ENCODE peak calls at places on chromosomes 13 and 19, in ten cellular contexts. One of them, this sample, is unnamed.

GRCh38 chr13:98273067-98273823 is 96.2 kb upstream of the RNF113B start:
- DNase-seq in transverse colon: no peak
- DNase-seq in A673: no peak
- DNase-seq in choroid plexus epithelial cell: no peak
- DNase-seq in AG10803: no peak
- DNase-seq in dorsolateral prefrontal cortex: no peak
- DNase-seq in ascending aorta: no peak
- DNase-seq in thoracic aorta: no peak
- DNase-seq in GM12865: no peak
- DNase-seq in A549: no peak
- DNase-seq in this sample: no peak

GRCh38 chr19:49347191-49347590 is 12.0 kb downstream of the CD37 start:
- DNase-seq in AG10803: no peak
- DNase-seq in thoracic aorta: no peak
- DNase-seq in transverse colon: no peak
- DNase-seq in GM12865: no peak
- DNase-seq in dorsolateral prefrontal cortex: no peak
- DNase-seq in ascending aorta: no peak
- DNase-seq in A549: no peak
- DNase-seq in choroid plexus epithelial cell: no peak
- DNase-seq in A673: no peak
- DNase-seq in this sample: no peak

GRCh38 chr19:44788971-44789370 is 11.3 kb downstream of the CBLC start:
- DNase-seq in A673: no peak
- DNase-seq in A549: no peak
- DNase-seq in choroid plexus epithelial cell: no peak
- DNase-seq in thoracic aorta: no peak
- DNase-seq in ascending aorta: no peak
- DNase-seq in dorsolateral prefrontal cortex: no peak
- DNase-seq in GM12865: no peak
- DNase-seq in transverse colon: no peak
- DNase-seq in AG10803: no peak
- DNase-seq in this sample: no peak

GRCh38 chr19:41994521-41994971 is 516 bp upstream of the ATP1A3 start:
- DNase-seq in AG10803: no peak
- DNase-seq in ascending aorta: no peak
- DNase-seq in choroid plexus epithelial cell: no peak
- DNase-seq in GM12865: no peak
- DNase-seq in A673: peak; percentile 32
- DNase-seq in transverse colon: no peak
- DNase-seq in thoracic aorta: no peak
- DNase-seq in dorsolateral prefrontal cortex: no peak
- DNase-seq in A549: no peak
- DNase-seq in this sample: no peak

GRCh38 chr19:12411893-12412292 is 10.8 kb upstream of the ZNF799 start:
- DNase-seq in GM12865: no peak
- DNase-seq in choroid plexus epithelial cell: no peak
- DNase-seq in A549: no peak
- DNase-seq in ascending aorta: no peak
- DNase-seq in transverse colon: no peak
- DNase-seq in A673: no peak
- DNase-seq in AG10803: no peak
- DNase-seq in dorsolateral prefrontal cortex: no peak
- DNase-seq in thoracic aorta: no peak
- DNase-seq in this sample: no peak

GRCh38 chr19:47067215-47067847 is 18.9 kb upstream of the TMEM160 start:
- DNase-seq in choroid plexus epithelial cell: no peak
- DNase-seq in A673: no peak
- DNase-seq in transverse colon: no peak
- DNase-seq in AG10803: no peak
- DNase-seq in A549: no peak
- DNase-seq in ascending aorta: no peak
- DNase-seq in GM12865: no peak
- DNase-seq in thoracic aorta: no peak
- DNase-seq in dorsolateral prefrontal cortex: no peak
- DNase-seq in this sample: no peak

GRCh38 chr19:41156207-41156606 is 36.8 kb upstream of the CYP2S1 start:
- DNase-seq in A673: no peak
- DNase-seq in ascending aorta: no peak
- DNase-seq in A549: no peak
- DNase-seq in thoracic aorta: no peak
- DNase-seq in dorsolateral prefrontal cortex: no peak
- DNase-seq in GM12865: no peak
- DNase-seq in AG10803: no peak
- DNase-seq in transverse colon: no peak
- DNase-seq in choroid plexus epithelial cell: no peak
- DNase-seq in this sample: peak; percentile 23

GRCh38 chr13:75153834-75154233 is 328.1 kb downstream of the TBC1D4 start:
- DNase-seq in transverse colon: no peak
- DNase-seq in AG10803: peak; percentile 83
- DNase-seq in A673: no peak
- DNase-seq in thoracic aorta: no peak
- DNase-seq in GM12865: no peak
- DNase-seq in choroid plexus epithelial cell: peak; percentile 69
- DNase-seq in ascending aorta: no peak
- DNase-seq in A549: no peak
- DNase-seq in dorsolateral prefrontal cortex: no peak
- DNase-seq in this sample: no peak

GRCh38 chr19:18262917-18263316 is 11.3 kb downstream of the IQCN start:
- DNase-seq in AG10803: no peak
- DNase-seq in A549: no peak
- DNase-seq in ascending aorta: no peak
- DNase-seq in dorsolateral prefrontal cortex: no peak
- DNase-seq in choroid plexus epithelial cell: peak; percentile 44
- DNase-seq in GM12865: no peak
- DNase-seq in transverse colon: no peak
- DNase-seq in thoracic aorta: no peak
- DNase-seq in A673: no peak
- DNase-seq in this sample: no peak

GRCh38 chr13:40814803-40815202 is 25.4 kb downstream of the SLC25A15 start:
- DNase-seq in AG10803: no peak
- DNase-seq in thoracic aorta: no peak
- DNase-seq in A549: no peak
- DNase-seq in choroid plexus epithelial cell: peak; percentile 21
- DNase-seq in dorsolateral prefrontal cortex: no peak
- DNase-seq in transverse colon: no peak
- DNase-seq in ascending aorta: no peak
- DNase-seq in A673: no peak
- DNase-seq in GM12865: no peak
- DNase-seq in this sample: no peak

GRCh38 chr13:103556681-103557080 is 490.5 kb upstream of the SLC10A2 start:
- DNase-seq in ascending aorta: no peak
- DNase-seq in A549: no peak
- DNase-seq in thoracic aorta: no peak
- DNase-seq in choroid plexus epithelial cell: no peak
- DNase-seq in AG10803: no peak
- DNase-seq in dorsolateral prefrontal cortex: no peak
- DNase-seq in transverse colon: no peak
- DNase-seq in GM12865: no peak
- DNase-seq in A673: no peak
- DNase-seq in this sample: no peak

GRCh38 chr19:49340069-49340864 is 5.1 kb downstream of the CD37 start:
- DNase-seq in thoracic aorta: peak; percentile 36
- DNase-seq in choroid plexus epithelial cell: peak; percentile 50
- DNase-seq in transverse colon: peak; percentile 75
- DNase-seq in GM12865: peak; percentile 96
- DNase-seq in dorsolateral prefrontal cortex: no peak
- DNase-seq in AG10803: no peak
- DNase-seq in A673: peak; percentile 93
- DNase-seq in A549: no peak
- DNase-seq in ascending aorta: peak; percentile 88
- DNase-seq in this sample: peak; percentile 14

GRCh38 chr19:44113138-44113783 is at the start of gene ZNF225:
- DNase-seq in choroid plexus epithelial cell: peak; percentile 99
- DNase-seq in ascending aorta: peak; percentile 99
- DNase-seq in transverse colon: peak; percentile 96
- DNase-seq in A673: peak; percentile 99
- DNase-seq in thoracic aorta: peak; percentile 89
- DNase-seq in AG10803: peak; percentile 98
- DNase-seq in dorsolateral prefrontal cortex: peak; percentile 99
- DNase-seq in GM12865: peak; percentile 97
- DNase-seq in A549: peak; percentile 99
- DNase-seq in this sample: peak; percentile 99

GRCh38 chr13:29505511-29505910 is 90.0 kb downstream of the SLC7A1 start:
- DNase-seq in AG10803: no peak
- DNase-seq in GM12865: no peak
- DNase-seq in thoracic aorta: no peak
- DNase-seq in choroid plexus epithelial cell: no peak
- DNase-seq in A673: no peak
- DNase-seq in dorsolateral prefrontal cortex: no peak
- DNase-seq in ascending aorta: no peak
- DNase-seq in transverse colon: no peak
- DNase-seq in A549: no peak
- DNase-seq in this sample: no peak

DNA sequence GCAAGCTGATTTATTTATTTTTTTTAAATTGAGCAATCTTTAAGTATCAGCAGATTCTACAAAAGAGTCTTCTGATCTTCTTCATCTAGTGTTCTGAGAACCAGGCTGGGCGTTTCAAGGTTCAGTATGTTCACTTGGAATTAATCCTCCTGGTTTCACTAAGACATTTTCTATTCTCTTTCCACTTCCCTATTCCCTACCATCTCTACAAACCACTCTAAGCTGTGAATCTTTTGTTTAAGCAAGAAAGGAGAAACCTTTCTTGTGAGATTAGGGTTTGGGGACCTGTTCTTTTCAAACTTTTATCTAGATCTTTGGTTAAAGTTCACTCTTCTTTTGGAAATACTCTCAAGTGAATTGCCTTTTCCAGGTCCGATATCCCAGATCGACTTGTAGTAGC is 59.3 kb downstream of the URI1 start:
- DNase-seq in GM12865: no peak
- DNase-seq in A673: no peak
- DNase-seq in ascending aorta: no peak
- DNase-seq in transverse colon: no peak
- DNase-seq in AG10803: no peak
- DNase-seq in dorsolateral prefrontal cortex: no peak
- DNase-seq in thoracic aorta: no peak
- DNase-seq in A549: no peak
- DNase-seq in choroid plexus epithelial cell: no peak
- DNase-seq in this sample: no peak
- H3K4me3 ChIP-seq in GM12865: no peak overlapping the region
- H3K4me3 ChIP-seq in A673: no peak overlapping the region
- H3K4me3 ChIP-seq in ascending aorta: no peak overlapping the region
- H3K4me3 ChIP-seq in transverse colon: no peak overlapping the region
- H3K4me3 ChIP-seq in AG10803: no peak overlapping the region
- H3K4me3 ChIP-seq in dorsolateral prefrontal cortex: no peak overlapping the region
- H3K4me3 ChIP-seq in thoracic aorta: no peak overlapping the region
- H3K4me3 ChIP-seq in A549: no peak overlapping the region
- H3K4me3 ChIP-seq in choroid plexus epithelial cell: no peak overlapping the region
- H3K4me3 ChIP-seq in this sample: no peak overlapping the region

GRCh38 chr13:96198038-96198437 is 108.1 kb downstream of the HS6ST3 start:
- DNase-seq in ascending aorta: no peak
- DNase-seq in dorsolateral prefrontal cortex: no peak
- DNase-seq in transverse colon: no peak
- DNase-seq in GM12865: no peak
- DNase-seq in AG10803: no peak
- DNase-seq in thoracic aorta: no peak
- DNase-seq in choroid plexus epithelial cell: no peak
- DNase-seq in A549: no peak
- DNase-seq in A673: no peak
- DNase-seq in this sample: no peak
- TF ChIP-seq CTCF in ascending aorta: no peak
- TF ChIP-seq CTCF in dorsolateral prefrontal cortex: no peak
- TF ChIP-seq CTCF in transverse colon: no peak
- TF ChIP-seq CTCF in GM12865: no peak
- TF ChIP-seq CTCF in AG10803: no peak
- TF ChIP-seq CTCF in thoracic aorta: no peak
- TF ChIP-seq CTCF in choroid plexus epithelial cell: no peak
- TF ChIP-seq CTCF in A549: no peak
- TF ChIP-seq CTCF in A673: no peak
- TF ChIP-seq CTCF in this sample: no peak

GRCh38 chr19:55088543-55089265 is 13.0 kb downstream of the EPS8L1 start:
- DNase-seq in GM12865: peak; percentile 65
- DNase-seq in transverse colon: peak; percentile 82
- DNase-seq in A673: peak; percentile 87
- DNase-seq in A549: peak; percentile 71
- DNase-seq in dorsolateral prefrontal cortex: peak; percentile 64
- DNase-seq in choroid plexus epithelial cell: peak; percentile 70
- DNase-seq in AG10803: peak; percentile 38
- DNase-seq in ascending aorta: peak; percentile 83
- DNase-seq in thoracic aorta: peak; percentile 37
- DNase-seq in this sample: peak; percentile 61

GRCh38 chr19:55086730-55087541 is 11.3 kb downstream of the EPS8L1 start:
- DNase-seq in GM12865: peak; percentile 42
- DNase-seq in A673: peak; percentile 97
- DNase-seq in AG10803: peak; percentile 87
- DNase-seq in choroid plexus epithelial cell: peak; percentile 94
- DNase-seq in transverse colon: peak; percentile 93
- DNase-seq in thoracic aorta: peak; percentile 82
- DNase-seq in ascending aorta: peak; percentile 93
- DNase-seq in dorsolateral prefrontal cortex: peak; percentile 83
- DNase-seq in A549: no peak
- DNase-seq in this sample: peak; percentile 93

GRCh38 chr19:55085923-55086715 is 10.4 kb downstream of the EPS8L1 start:
- DNase-seq in ascending aorta: no peak
- DNase-seq in A549: no peak
- DNase-seq in dorsolateral prefrontal cortex: no peak
- DNase-seq in AG10803: no peak
- DNase-seq in A673: no peak
- DNase-seq in choroid plexus epithelial cell: no peak
- DNase-seq in GM12865: no peak
- DNase-seq in transverse colon: no peak
- DNase-seq in thoracic aorta: no peak
- DNase-seq in this sample: no peak

GRCh38 chr19:55088021-55088451 is 12.4 kb downstream of the EPS8L1 start:
- DNase-seq in choroid plexus epithelial cell: no peak
- DNase-seq in dorsolateral prefrontal cortex: no peak
- DNase-seq in A673: no peak
- DNase-seq in A549: no peak
- DNase-seq in GM12865: no peak
- DNase-seq in thoracic aorta: no peak
- DNase-seq in ascending aorta: no peak
- DNase-seq in transverse colon: no peak
- DNase-seq in AG10803: no peak
- DNase-seq in this sample: no peak

GRCh38 chr19:55087542-55087935 is 11.9 kb downstream of the EPS8L1 start:
- DNase-seq in A673: no peak
- DNase-seq in dorsolateral prefrontal cortex: no peak
- DNase-seq in A549: no peak
- DNase-seq in transverse colon: no peak
- DNase-seq in choroid plexus epithelial cell: peak; percentile 31
- DNase-seq in ascending aorta: no peak
- DNase-seq in GM12865: no peak
- DNase-seq in thoracic aorta: no peak
- DNase-seq in AG10803: peak; percentile 26
- DNase-seq in this sample: no peak
- H3K4me3 ChIP-seq in A673: peak overlapping the region; percentile 53
- H3K4me3 ChIP-seq in dorsolateral prefrontal cortex: peak overlapping the region; percentile 48
- H3K4me3 ChIP-seq in A549: no peak overlapping the region
- H3K4me3 ChIP-seq in transverse colon: peak overlapping the region; percentile 47
- H3K4me3 ChIP-seq in choroid plexus epithelial cell: peak overlapping the region; percentile 61
- H3K4me3 ChIP-seq in ascending aorta: peak overlapping the region; percentile 62
- H3K4me3 ChIP-seq in GM12865: no peak overlapping the region
- H3K4me3 ChIP-seq in thoracic aorta: peak overlapping the region; percentile 75
- H3K4me3 ChIP-seq in AG10803: peak overlapping the region; percentile 66
- H3K4me3 ChIP-seq in this sample: peak overlapping the region; percentile 38

DNA sequence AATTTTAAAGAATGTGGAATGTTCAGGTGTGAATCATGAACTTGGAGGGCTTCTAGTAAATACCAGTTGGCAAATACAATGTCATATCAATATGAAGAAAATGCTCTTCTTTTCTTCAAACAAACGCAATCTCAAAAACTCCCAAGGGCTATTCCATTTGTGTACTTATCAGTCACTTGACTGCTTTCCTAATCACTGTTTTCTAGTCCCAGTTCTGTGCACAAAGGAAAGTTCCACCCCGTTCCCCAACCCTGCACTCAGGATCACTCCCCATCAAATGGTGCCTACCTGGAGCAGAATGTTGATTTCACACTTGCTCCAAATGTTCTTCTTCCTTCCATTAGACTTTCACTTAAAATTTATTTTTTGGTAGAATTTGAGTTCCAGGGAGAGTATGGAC is 92.6 kb upstream of the RFC3 start:
- DNase-seq in ascending aorta: no peak
- DNase-seq in dorsolateral prefrontal cortex: no peak
- DNase-seq in A549: no peak
- DNase-seq in AG10803: no peak
- DNase-seq in GM12865: no peak
- DNase-seq in choroid plexus epithelial cell: no peak
- DNase-seq in thoracic aorta: no peak
- DNase-seq in A673: no peak
- DNase-seq in transverse colon: no peak
- DNase-seq in this sample: no peak
- TF ChIP-seq CTCF in ascending aorta: no peak
- TF ChIP-seq CTCF in dorsolateral prefrontal cortex: no peak
- TF ChIP-seq CTCF in A549: no peak
- TF ChIP-seq CTCF in AG10803: no peak
- TF ChIP-seq CTCF in GM12865: no peak
- TF ChIP-seq CTCF in choroid plexus epithelial cell: no peak
- TF ChIP-seq CTCF in thoracic aorta: no peak
- TF ChIP-seq CTCF in A673: no peak
- TF ChIP-seq CTCF in transverse colon: no peak
- TF ChIP-seq CTCF in this sample: no peak